ENCODE peak calls at places on chromosomes 5 and 9, in six cellular contexts. I, H, D, C, A and G are unnamed samples. For H3K4me1, the result is how much of the 10 kb centered on the place peaks cover.

GRCh38 chr9:109040571-109040970 is 27.3 kb upstream of the CTNNAL1 start:
- DNase-seq in I (no peak), H (no peak), D (no peak), C (no peak), A (no peak), G (no peak)

GRCh38 chr9:91837982-91838731 is 111.9 kb downstream of the ROR2 start:
- DNase-seq in I (no peak), H (peak), D (peak), C (peak), A (no peak), G (peak)

GRCh38 chr9:77440057-77440456 is 208.1 kb downstream of the GNA14 start:
- DNase-seq in I (no peak), H (no peak), D (no peak), C (no peak), A (peak), G (peak)

GRCh38 chr9:121675381-121675780 is 23.9 kb downstream of the DAB2IP start:
- DNase-seq in I (no peak), H (no peak), D (no peak), C (no peak), A (no peak), G (no peak)

GRCh38 chr5:77620404-77620803 is 18.1 kb downstream of the OTP start:
- DNase-seq in I (peak), H (no peak), D (no peak), C (no peak), A (no peak), G (peak)

GRCh38 chr9:15389173-15389572 is 33.5 kb upstream of the SNAPC3 start:
- DNase-seq in I (no peak), H (no peak), D (no peak), C (no peak), A (peak), G (no peak)

GRCh38 chr5:123119334-123119986 is 30.4 kb downstream of the PRDM6 start:
- DNase-seq in I (peak), H (no peak), D (no peak), C (peak), A (peak), G (peak)

GRCh38 chr5:127648997-127649550 is at the start of gene CTXN3:
- DNase-seq in I (no peak), H (no peak), D (no peak), C (no peak), A (no peak), G (no peak)

GRCh38 chr5:5221731-5222130 is 81.6 kb downstream of the ADAMTS16 start:
- DNase-seq in I (no peak), H (no peak), D (no peak), C (no peak), A (no peak), G (no peak)

GRCh38 chr5:96157077-96157780 is 195.6 kb upstream of the ELL2 start:
- DNase-seq in I (no peak), H (peak), D (peak), C (no peak), A (no peak), G (peak)

GRCh38 chr9:98607152-98607551 is 101.6 kb downstream of the GABBR2 start:
- DNase-seq in I (no peak), H (no peak), D (no peak), C (no peak), A (no peak), G (no peak)

GRCh38 chr9:69122391-69123141 is 51.5 kb upstream of the TJP2 start:
- DNase-seq in I (peak), H (no peak), D (peak), C (no peak), A (peak), G (peak)

GRCh38 chr5:33675958-33676464 is 215.8 kb downstream of the ADAMTS12 start:
- DNase-seq in I (no peak), H (no peak), D (no peak), C (no peak), A (no peak), G (no peak)

GRCh38 chr5:117454716-117455212 is 880.1 kb upstream of the SEMA6A start:
- DNase-seq in I (peak), H (peak), D (peak), C (peak), A (peak), G (peak)

GRCh38 chr9:83208065-83208850 is 145.3 kb upstream of the RASEF start:
- DNase-seq in I (peak), H (no peak), D (peak), C (no peak), A (no peak), G (no peak)

GRCh38 chr9:96052703-96053102 is 177.2 kb downstream of the ERCC6L2 start:
- DNase-seq in I (no peak), H (no peak), D (no peak), C (no peak), A (no peak), G (no peak)

GRCh38 chr5:3601929-3602712 is 6.5 kb downstream of the IRX1 start:
- DNase-seq in I (no peak), H (no peak), D (no peak), C (no peak), A (no peak), G (no peak)

GRCh38 chr5:139575751-139576150 is 14.6 kb downstream of the UBE2D2 start:
- DNase-seq in I (no peak), H (no peak), D (no peak), C (no peak), A (no peak), G (no peak)
- H3K4me1 ChIP-seq in I (half or more), H (under half), D (under half), C (under half), A (under half), G (under half)

GRCh38 chr9:127878652-127879377 is 1.3 kb upstream of the AK1 start:
- DNase-seq in I (no peak), H (no peak), D (no peak), C (no peak), A (no peak), G (no peak)
- H3K4me1 ChIP-seq in I (under half), H (under half), D (under half), C (under half), A (under half), G (under half)

GRCh38 chr9:135904121-135904520 is 3.2 kb downstream of the CAMSAP1 start:
- DNase-seq in I (no peak), H (no peak), D (no peak), C (no peak), A (no peak), G (no peak)
- H3K4me1 ChIP-seq in I (half or more), H (under half), D (under half), C (under half), A (under half), G (under half)

GRCh38 chr9:219670-220365 is 5.2 kb downstream of the DOCK8 start:
- DNase-seq in I (no peak), H (peak), D (no peak), C (no peak), A (no peak), G (no peak)
- H3K4me1 ChIP-seq in I (under half), H (under half), D (under half), C (under half), A (under half), G (under half)

DNA sequence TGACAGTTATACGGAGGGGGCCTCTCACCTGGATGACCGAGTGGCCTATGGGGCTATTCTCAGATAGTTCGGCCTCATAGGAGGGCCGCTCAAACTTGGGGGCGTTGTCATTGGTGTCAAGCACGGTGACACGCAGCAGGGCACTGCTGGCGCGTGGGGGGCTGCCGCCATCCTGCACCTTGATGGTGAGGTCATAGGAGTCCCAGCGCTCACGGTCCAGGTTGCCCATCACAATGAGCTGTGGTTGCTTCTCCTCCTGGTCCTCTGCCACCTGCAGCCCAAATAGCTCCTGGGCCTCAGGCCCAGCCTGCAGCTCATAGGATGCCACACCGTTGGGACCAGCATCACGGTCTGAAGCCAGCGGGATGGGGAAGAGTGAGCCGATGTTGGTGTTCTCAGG is 9.7 kb downstream of the PCDH1 start:
- DNase-seq in I (no peak), H (no peak), D (peak), C (peak), A (no peak), G (peak)
- H3K4me1 ChIP-seq in I (under half), H (half or more), D (under half), C (under half), A (under half), G (under half)

GRCh38 chr5:99544326-99544725 is 615.5 kb upstream of the CHD1 start:
- DNase-seq in I (no peak), H (no peak), D (no peak), C (no peak), A (no peak), G (no peak)
- H3K4me1 ChIP-seq in I (under half), H (under half), D (under half), C (under half), A (under half), G (under half)

DNA sequence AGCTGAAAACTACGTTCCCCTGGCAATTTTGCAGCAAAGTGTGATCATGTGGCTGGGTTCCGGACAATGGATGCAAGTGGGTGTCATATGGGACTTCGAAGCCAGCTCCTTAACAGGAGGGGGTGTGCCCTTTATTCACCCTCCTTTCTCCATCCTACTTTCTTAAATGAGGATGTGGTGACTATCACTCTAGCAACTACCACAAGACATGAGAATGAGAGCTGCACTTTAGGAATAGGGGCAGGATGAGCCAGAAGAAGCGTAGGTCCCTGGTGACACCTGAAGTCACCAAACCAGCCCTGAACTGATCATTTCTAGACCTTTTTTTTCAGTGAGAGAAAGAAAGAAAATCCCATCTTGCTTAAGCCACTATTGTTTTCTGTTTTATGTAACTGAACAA is 58.9 kb downstream of the IRF1 start:
- DNase-seq in I (no peak), H (no peak), D (no peak), C (no peak), A (no peak), G (no peak)
- H3K4me1 ChIP-seq in I (under half), H (half or more), D (under half), C (under half), A (under half), G (half or more)

GRCh38 chr5:119290161-119290569 is 65.7 kb upstream of the TNFAIP8 start:
- DNase-seq in I (no peak), H (no peak), D (no peak), C (no peak), A (no peak), G (peak)

GRCh38 chr5:119288364-119289047 is 67.3 kb upstream of the TNFAIP8 start:
- DNase-seq in I (no peak), H (no peak), D (no peak), C (no peak), A (peak), G (no peak)

GRCh38 chr5:119291056-119291455 is 64.8 kb upstream of the TNFAIP8 start:
- DNase-seq in I (no peak), H (no peak), D (no peak), C (no peak), A (no peak), G (no peak)

GRCh38 chr5:119290607-119291006 is 65.2 kb upstream of the TNFAIP8 start:
- DNase-seq in I (no peak), H (no peak), D (no peak), C (no peak), A (no peak), G (no peak)

GRCh38 chr5:119289413-119289812 is 66.4 kb upstream of the TNFAIP8 start:
- DNase-seq in I (no peak), H (no peak), D (no peak), C (no peak), A (no peak), G (no peak)
- H3K4me1 ChIP-seq in I (under half), H (under half), D (under half), C (under half), A (under half), G (half or more)